ENCODE peak calls at places on chromosomes 7 and 10, in nine cellular contexts. Q, D, B, K, S, L, Y, Z and E are unnamed samples.
A peak's percentile ranks its signal among the peaks of the same experiment; 100 is the strongest.

GRCh38 chr10:30270247-30270646 is 78.8 kb downstream of the MTPAP start:
- DNase-seq in L (no peak), D (no peak), Y (no peak), Q (no peak), K (no peak), S (no peak), B (peak; percentile 13), Z (no peak), E (no peak)

GRCh38 chr7:139730746-139731612 is 46.8 kb downstream of the HIPK2 start:
- DNase-seq in B (peak; percentile 72), D (no peak), L (peak; percentile 50), Y (peak; percentile 73), S (peak; percentile 79), Z (no peak), Q (no peak), K (peak; percentile 83), E (no peak)

GRCh38 chr7:148037049-148037448 is 553.5 kb upstream of the C7orf33 start:
- DNase-seq in B (no peak), Z (no peak), D (no peak), L (no peak), Q (no peak), K (no peak), S (no peak), Y (no peak), E (no peak)

GRCh38 chr10:91652364-91652763 is 19.5 kb upstream of the PPP1R3C start:
- DNase-seq in Z (no peak), L (no peak), D (no peak), K (no peak), Y (no peak), Q (no peak), B (peak; percentile 95), S (no peak), E (no peak)

GRCh38 chr7:26372738-26373137 is 81.1 kb downstream of the SNX10 start:
- DNase-seq in D (no peak), K (no peak), L (no peak), Z (no peak), Q (no peak), B (no peak), Y (no peak), S (no peak), E (no peak)

GRCh38 chr10:78720091-78720490 is 348.7 kb upstream of the ZMIZ1 start:
- DNase-seq in B (no peak), Z (no peak), L (no peak), Q (no peak), D (no peak), K (peak; percentile 82), Y (no peak), S (no peak), E (no peak)

GRCh38 chr10:105545101-105545500 is 904.0 kb downstream of the SORCS3 start:
- DNase-seq in K (no peak), S (no peak), Q (no peak), Y (no peak), D (no peak), Z (no peak), B (no peak), L (no peak), E (no peak)

GRCh38 chr10:84360634-84361365 is 32.4 kb downstream of the CCSER2 start:
- DNase-seq in K (no peak), B (peak; percentile 34), Q (no peak), Y (no peak), D (no peak), L (no peak), Z (no peak), S (no peak), E (no peak)

GRCh38 chr10:70714961-70715360 is 42.7 kb downstream of the ADAMTS14 start:
- DNase-seq in Y (no peak), Q (no peak), L (no peak), Z (no peak), K (no peak), S (no peak), B (no peak), D (no peak), E (no peak)

GRCh38 chr10:53754851-53755250 is 982.3 kb upstream of the MBL2 start:
- DNase-seq in Q (no peak), K (no peak), Y (no peak), Z (no peak), S (no peak), D (no peak), B (no peak), L (no peak), E (no peak)

GRCh38 chr10:92590623-92591549 is 2.0 kb upstream of the KIF11 start:
- DNase-seq in D (no peak), S (no peak), L (no peak), Q (no peak), Z (no peak), B (peak; percentile 69), K (no peak), Y (peak; percentile 58), E (no peak)

GRCh38 chr7:111528331-111528730 is 34.0 kb downstream of the IMMP2L start:
- DNase-seq in K (no peak), B (no peak), L (no peak), Z (no peak), D (no peak), Y (no peak), Q (no peak), S (no peak), E (no peak)
- TF ChIP-seq POLR2A in K (no peak), B (no peak), L (no peak), Z (no peak), D (no peak), Y (no peak), Q (no peak), S (no peak), E (peak; percentile 72)

DNA sequence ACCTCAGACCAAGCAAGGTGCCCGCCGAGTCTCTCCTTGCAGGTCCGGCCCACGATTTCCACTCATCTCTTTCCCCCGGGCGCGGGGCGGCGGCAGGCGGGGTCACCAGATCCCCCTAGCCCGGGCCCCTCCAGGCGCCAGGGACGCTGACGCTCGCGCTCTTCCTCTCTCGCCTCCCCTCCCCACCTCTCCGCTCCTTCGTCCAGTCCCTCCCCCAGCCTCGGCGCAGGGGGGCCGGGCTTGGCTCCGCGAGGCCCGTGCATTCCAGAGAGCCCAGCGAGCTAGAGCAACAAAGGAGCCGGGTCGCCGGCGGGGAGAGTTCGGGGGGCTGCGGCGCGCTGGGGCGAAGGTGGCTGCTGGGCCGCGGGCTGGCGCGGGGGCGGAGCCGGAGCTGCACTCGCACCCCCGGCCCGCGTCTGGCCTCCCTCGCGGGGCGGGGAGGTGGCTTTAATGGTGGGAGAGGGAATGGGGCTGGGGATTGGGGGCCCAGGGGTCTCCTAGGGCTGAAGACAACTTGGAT is at the start of gene SMO:
- DNase-seq in Q (peak; percentile 89), Y (peak; percentile 83), B (peak; percentile 39), S (peak; percentile 57), K (peak; percentile 89), D (no peak), Z (peak; percentile 81), L (peak; percentile 61), E (peak; percentile 58)
- TF ChIP-seq POLR2A in Q (no peak), Y (no peak), B (peak; percentile 19), S (no peak), K (no peak), D (no peak), Z (no peak), L (peak; percentile 36), E (no peak)

GRCh38 chr7:105204520-105204919 is 184.2 kb downstream of the SRPK2 start:
- DNase-seq in Z (no peak), D (no peak), S (no peak), Q (no peak), K (no peak), L (no peak), B (no peak), Y (no peak), E (no peak)

GRCh38 chr7:105209433-105209832 is 179.3 kb downstream of the SRPK2 start:
- DNase-seq in K (no peak), D (no peak), Y (no peak), Z (no peak), L (no peak), B (no peak), S (no peak), Q (no peak), E (no peak)

GRCh38 chr7:105204953-105205352 is 183.8 kb downstream of the SRPK2 start:
- DNase-seq in B (no peak), D (no peak), Y (no peak), S (no peak), Z (no peak), K (no peak), Q (no peak), L (no peak), E (no peak)

GRCh38 chr7:105205592-105206211 is 183.0 kb downstream of the SRPK2 start:
- DNase-seq in Q (no peak), B (no peak), S (no peak), Z (no peak), D (no peak), K (no peak), L (no peak), Y (no peak), E (no peak)

GRCh38 chr7:105206985-105207384 is 181.7 kb downstream of the SRPK2 start:
- DNase-seq in K (no peak), Z (no peak), Q (no peak), S (no peak), L (no peak), B (no peak), Y (no peak), D (no peak), E (no peak)
- TF ChIP-seq POLR2A in K (no peak), Z (no peak), Q (no peak), S (no peak), L (no peak), B (no peak), Y (no peak), D (no peak), E (no peak)

GRCh38 chr7:44986218-44987053 is 7.6 kb upstream of the MYO1G start:
- DNase-seq in Z (peak; percentile 96), Y (peak; percentile 97), L (peak; percentile 93), K (peak; percentile 98), D (peak; percentile 96), Q (peak; percentile 100), B (peak; percentile 95), S (peak; percentile 96), E (no peak)
- TF ChIP-seq POLR2A in Z (peak; percentile 93), Y (peak; percentile 99), L (peak; percentile 95), K (peak; percentile 81), D (peak; percentile 97), Q (peak; percentile 94), B (peak; percentile 98), S (peak; percentile 39), E (peak; percentile 99)